ENCODE peak calls at places on chromosome 10, in eight cellular contexts. H is GM23338; B is NCI-H1417; S is AG10803; C is stimulated activated CD8-positive, alpha-beta memory T cell treated with anti-CD3 and anti-CD28 coated beads, Interleukin-4, amount 100 ng/mL, for 1 hour; V is choroid plexus epithelial cell; W is aorta; P is heart right ventricle. O is an unnamed sample.

GRCh38 chr10:7649673-7650330 is 17.0 kb downstream of the ITIH5 start:
- DNase-seq in H (no peak), V (no peak), P (no peak), S (peak), B (no peak), W (no peak), C (no peak), O (no peak)

GRCh38 chr10:130179640-130180039 is 43.4 kb downstream of the GLRX3 start:
- DNase-seq in H (peak), B (peak), V (peak), C (no peak), W (no peak), P (no peak), S (peak), O (no peak)

GRCh38 chr10:49165940-49166803 is 22.0 kb downstream of the TMEM273 start:
- DNase-seq in V (no peak), P (no peak), H (no peak), C (no peak), S (no peak), W (no peak), B (no peak), O (no peak)

GRCh38 chr10:116961305-116962251 is 43.4 kb downstream of the SHTN1 start:
- DNase-seq in W (no peak), V (no peak), B (no peak), P (no peak), H (no peak), C (no peak), S (no peak), O (no peak)

GRCh38 chr10:4067552-4068254 is 282.7 kb upstream of the KLF6 start:
- DNase-seq in V (no peak), S (no peak), P (no peak), W (no peak), B (no peak), H (no peak), C (no peak), O (no peak)

GRCh38 chr10:104339469-104340098 is 1.3 kb upstream of the ITPRIP start:
- DNase-seq in C (no peak), V (peak), H (no peak), S (peak), W (peak), P (no peak), B (no peak), O (no peak)

GRCh38 chr10:69505636-69506318 is 54.5 kb downstream of the TSPAN15 start:
- DNase-seq in V (no peak), B (no peak), H (no peak), S (no peak), P (no peak), C (no peak), W (no peak), O (no peak)

GRCh38 chr10:7045891-7046599 is 364.8 kb downstream of the SFMBT2 start:
- DNase-seq in H (no peak), S (no peak), W (no peak), B (peak), V (no peak), P (no peak), C (no peak), O (no peak)

GRCh38 chr10:90363799-90364483 is 493.9 kb downstream of the HTR7 start:
- DNase-seq in S (no peak), W (no peak), H (peak), P (no peak), V (no peak), B (no peak), C (no peak), O (no peak)

GRCh38 chr10:53846809-53847208 is 954.2 kb downstream of the PCDH15 start:
- DNase-seq in H (peak), V (peak), C (no peak), W (no peak), P (no peak), B (no peak), S (no peak), O (no peak)

GRCh38 chr10:35712486-35712885 is 70.4 kb upstream of the FZD8 start:
- DNase-seq in S (no peak), P (no peak), B (no peak), H (no peak), V (no peak), W (no peak), C (no peak), O (no peak)

GRCh38 chr10:44959243-44960097 is at the start of gene RASSF4:
- DNase-seq in C (peak), H (peak), S (peak), B (peak), V (peak), P (peak), W (peak), O (peak)

O was measured in activated T-helper 1 cell treated with anti-CD3 and anti-CD28 coated beads, Interleukin-2, amount 50 U/mL, for 16 hours.